ENCODE peak calls at places on chromosome 9, in seven cellular contexts. K is Jurkat, Clone E6-1; E is fibroblast of mammary gland; L is PC-9; O is body of pancreas; Y is brain microvascular endothelial cell; T is spleen. W is an unnamed sample.

GRCh38 chr9:124079176-124079925 is 67.8 kb downstream of the LHX2 start:
- DNase-seq in L (peak), T (no peak), O (no peak), K (no peak), E (peak), Y (peak), W (peak)

GRCh38 chr9:89463986-89464901 is 33.7 kb downstream of the SEMA4D start:
- DNase-seq in L (no peak), E (no peak), T (peak), Y (no peak), O (peak), K (peak), W (no peak)

GRCh38 chr9:99947395-99947794 is 40.9 kb downstream of the STX17 start:
- DNase-seq in L (no peak), Y (peak), T (no peak), O (no peak), E (no peak), K (no peak), W (no peak)

GRCh38 chr9:35237303-35237702 is 75.5 kb downstream of the UNC13B start:
- DNase-seq in K (no peak), Y (no peak), T (no peak), L (no peak), O (peak), E (no peak), W (no peak)

GRCh38 chr9:129291041-129291501 is 113.0 kb upstream of the IER5L start:
- DNase-seq in O (no peak), L (no peak), K (no peak), Y (no peak), T (peak), E (no peak), W (no peak)

GRCh38 chr9:86454701-86455402 is 100.6 kb upstream of the TUT7 start:
- DNase-seq in E (peak), K (no peak), L (no peak), O (peak), Y (no peak), T (no peak), W (no peak)

GRCh38 chr9:136847065-136847826 is 2.0 kb upstream of the PHPT1 start:
- DNase-seq in L (peak), T (no peak), E (peak), Y (peak), K (no peak), O (peak), W (peak)

GRCh38 chr9:110601098-110601497 is 21.6 kb upstream of the SVEP1 start:
- DNase-seq in K (no peak), Y (no peak), T (no peak), O (no peak), L (no peak), E (no peak), W (no peak)

GRCh38 chr9:100590481-100590880 is 12.6 kb downstream of the CAVIN4 start:
- DNase-seq in L (no peak), E (peak), K (no peak), O (no peak), Y (peak), T (no peak), W (peak)

GRCh38 chr9:74500584-74500924 is 3.4 kb downstream of the RORB start:
- DNase-seq in Y (no peak), K (no peak), O (no peak), T (no peak), L (no peak), E (no peak), W (no peak)

GRCh38 chr9:71271602-71272001 is 150.2 kb upstream of the TRPM3 start:
- DNase-seq in L (no peak), K (no peak), Y (no peak), E (no peak), O (no peak), T (no peak), W (no peak)

GRCh38 chr9:684055-684949 is 157.2 kb upstream of the DMRT1 start:
- DNase-seq in Y (peak), K (no peak), E (peak), O (no peak), L (no peak), T (no peak), W (peak)

GRCh38 chr9:135606885-135607259 is 32.5 kb downstream of the GLT6D1 start:
- DNase-seq in E (no peak), O (no peak), K (no peak), L (no peak), T (peak), Y (no peak), W (no peak)

GRCh38 chr9:109205526-109205925 is 38.5 kb upstream of the FRRS1L start:
- DNase-seq in T (no peak), K (no peak), E (no peak), L (no peak), Y (no peak), O (no peak), W (no peak)

GRCh38 chr9:131837316-131837715 is 97.4 kb upstream of the RAPGEF1 start:
- DNase-seq in K (no peak), E (no peak), T (no peak), L (no peak), O (peak), Y (no peak), W (no peak)

GRCh38 chr9:136485049-136485647 is 2.3 kb upstream of the SEC16A start:
- DNase-seq in O (peak), Y (peak), K (peak), E (peak), T (peak), L (peak), W (peak)

GRCh38 chr9:79955300-79955699 is 383.5 kb downstream of the TLE4 start:
- DNase-seq in T (no peak), K (peak), E (no peak), O (no peak), Y (no peak), L (no peak), W (no peak)

GRCh38 chr9:126985870-126986498 is 71.4 kb downstream of the RALGPS1 start:
- DNase-seq in Y (peak), K (peak), E (peak), O (peak), L (peak), T (peak), W (peak)

GRCh38 chr9:26605367-26605766 is 287.2 kb downstream of the CAAP1 start:
- DNase-seq in K (no peak), Y (no peak), T (no peak), E (no peak), O (no peak), L (no peak), W (no peak)

GRCh38 chr9:115456515-115456914 is 338.6 kb upstream of the TNC start:
- DNase-seq in L (no peak), E (peak), T (no peak), O (peak), K (no peak), Y (no peak), W (peak)

GRCh38 chr9:130845901-130846381 is 10.9 kb downstream of the ABL1 start:
- DNase-seq in O (no peak), K (no peak), Y (peak), E (peak), T (no peak), L (no peak), W (peak)

GRCh38 chr9:81669011-81669739 is 20.2 kb downstream of the TLE1 start:
- DNase-seq in E (peak), K (no peak), Y (no peak), O (no peak), T (no peak), L (no peak), W (peak)

GRCh38 chr9:113985968-113986585 is 92.0 kb downstream of the AMBP start:
- DNase-seq in K (no peak), O (no peak), T (no peak), E (peak), L (no peak), Y (peak), W (no peak)

GRCh38 chr9:136326061-136326776 is 1.1 kb upstream of the GPSM1 start:
- DNase-seq in L (no peak), T (no peak), K (no peak), E (peak), O (no peak), Y (peak), W (peak)

GRCh38 chr9:11241779-11242178 is 629.0 kb upstream of the PTPRD start:
- DNase-seq in E (no peak), K (no peak), T (no peak), O (no peak), L (no peak), Y (no peak), W (no peak)

GRCh38 chr9:6757988-6758417 is 230 bp downstream of the KDM4C start:
- DNase-seq in O (no peak), K (no peak), T (no peak), E (no peak), L (no peak), Y (peak), W (no peak)

GRCh38 chr9:649128-650074 is 192.1 kb upstream of the DMRT1 start:
- DNase-seq in L (no peak), O (no peak), T (no peak), K (no peak), E (no peak), Y (no peak), W (no peak)

GRCh38 chr9:101442248-101443136 is 6.9 kb upstream of the ALDOB start:
- DNase-seq in E (no peak), L (no peak), K (no peak), Y (no peak), O (peak), T (no peak), W (no peak)

GRCh38 chr9:98856982-98857381 is 49.5 kb downstream of the GALNT12 start:
- DNase-seq in Y (no peak), L (no peak), K (no peak), E (peak), O (no peak), T (no peak), W (no peak)

GRCh38 chr9:97072285-97072770 is 33.4 kb upstream of the CTSV start:
- DNase-seq in Y (no peak), K (no peak), O (no peak), T (no peak), L (peak), E (no peak), W (no peak)

DNA sequence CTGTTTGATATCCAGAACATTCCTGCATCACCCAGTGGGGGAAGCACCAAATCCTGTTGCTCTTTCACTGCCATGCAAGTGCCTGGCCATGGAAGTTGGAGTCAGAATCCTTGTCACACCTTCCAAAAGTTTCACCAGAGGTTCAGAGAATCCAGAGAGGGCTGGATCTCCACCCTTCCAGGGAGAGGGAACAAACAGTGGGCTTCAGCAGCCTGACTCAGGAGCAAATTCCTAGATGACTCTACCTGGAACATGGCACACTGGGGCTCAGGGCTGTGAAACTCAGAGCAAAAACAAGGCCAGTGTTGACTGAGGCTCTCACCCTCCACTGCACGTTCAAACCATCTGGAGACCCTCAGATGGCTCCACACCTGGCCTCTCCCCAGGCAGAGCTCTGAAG is 206.0 kb downstream of the AUH start:
- DNase-seq in K (no peak), Y (no peak), T (no peak), O (no peak), E (no peak), L (no peak), W (no peak)
- H3K4me3 ChIP-seq in K (no peak), Y (no peak), T (no peak), O (no peak), E (no peak), L (no peak), W (no peak)

GRCh38 chr9:95515272-95516113 is 1.3 kb downstream of the PTCH1 start:
- DNase-seq in E (no peak), T (peak), Y (no peak), O (peak), L (no peak), K (no peak), W (no peak)

GRCh38 chr9:95511952-95512750 is 4.6 kb downstream of the PTCH1 start:
- DNase-seq in Y (no peak), E (no peak), T (no peak), K (no peak), O (no peak), L (no peak), W (no peak)

GRCh38 chr9:95514402-95514801 is 2.4 kb downstream of the PTCH1 start:
- DNase-seq in E (no peak), T (no peak), O (no peak), K (no peak), Y (no peak), L (no peak), W (no peak)

GRCh38 chr9:95512751-95513120 is 4.0 kb downstream of the PTCH1 start:
- DNase-seq in K (no peak), T (no peak), E (no peak), Y (no peak), O (no peak), L (no peak), W (no peak)

GRCh38 chr9:95513722-95514121 is 3.0 kb downstream of the PTCH1 start:
- DNase-seq in L (no peak), K (no peak), O (no peak), Y (no peak), T (no peak), E (no peak), W (no peak)
- H3K4me3 ChIP-seq in L (no peak), K (no peak), O (no peak), Y (no peak), T (no peak), E (no peak), W (no peak)

DNA sequence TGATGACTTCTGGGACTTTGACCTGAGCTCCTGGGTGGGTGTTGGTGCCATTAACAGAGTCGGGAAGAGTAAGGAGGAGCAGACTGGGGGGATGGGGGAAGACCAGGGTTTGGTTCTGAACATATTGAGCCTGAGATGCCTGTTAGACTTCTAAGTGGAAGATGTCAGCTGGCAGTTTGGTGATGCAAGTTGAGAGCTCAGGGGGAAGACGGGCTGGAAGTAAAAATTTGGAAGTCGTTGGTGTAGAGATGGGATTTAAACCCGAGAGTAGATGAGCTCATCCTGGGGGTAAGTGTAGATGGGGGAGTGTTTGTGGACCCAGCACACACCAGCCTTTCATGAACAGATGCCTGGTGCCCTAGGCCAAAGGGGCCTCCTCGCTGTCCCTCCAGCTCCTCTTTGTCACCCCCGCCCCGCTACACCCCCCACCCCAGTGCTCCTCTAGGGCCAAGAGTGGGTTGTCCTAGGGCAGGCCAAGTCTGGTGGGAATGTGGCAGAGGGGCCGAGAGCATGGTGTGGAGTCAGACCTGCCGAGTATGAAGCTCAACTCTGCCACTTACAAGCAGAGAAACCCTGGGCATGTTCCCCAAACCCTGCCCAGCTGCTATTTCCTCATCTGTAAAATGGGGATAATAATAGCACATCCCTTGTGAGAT is 4.0 kb downstream of the DNM1 start:
- DNase-seq in E (no peak), Y (no peak), L (no peak), T (no peak), K (no peak), O (no peak), W (no peak)
- H3K4me3 ChIP-seq in E (no peak), Y (no peak), L (no peak), T (no peak), K (no peak), O (no peak), W (no peak)

DNA sequence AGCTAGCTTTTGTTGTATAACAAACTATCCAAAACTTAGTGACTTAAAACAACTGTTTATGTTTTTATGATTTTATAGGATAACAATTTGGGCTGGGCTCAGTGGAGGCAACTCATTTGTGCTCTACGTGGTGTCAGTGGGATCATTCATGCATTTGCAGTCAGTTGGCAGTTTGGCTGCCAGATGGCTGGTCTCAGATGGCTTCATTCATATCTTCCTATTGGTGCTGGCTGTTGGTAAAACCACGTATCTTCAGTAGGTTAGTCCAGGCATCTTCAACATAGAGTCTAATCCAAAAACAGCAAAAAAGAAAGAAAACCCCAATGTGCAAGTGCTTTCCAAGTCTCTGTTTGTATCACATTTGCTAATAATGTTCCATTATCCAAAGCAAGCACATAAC is 51.7 kb upstream of the RIC1 start:
- DNase-seq in E (no peak), K (peak), L (no peak), Y (no peak), T (no peak), O (no peak), W (no peak)
- H3K4me3 ChIP-seq in E (no peak), K (no peak), L (no peak), Y (no peak), T (no peak), O (no peak), W (no peak)

DNA sequence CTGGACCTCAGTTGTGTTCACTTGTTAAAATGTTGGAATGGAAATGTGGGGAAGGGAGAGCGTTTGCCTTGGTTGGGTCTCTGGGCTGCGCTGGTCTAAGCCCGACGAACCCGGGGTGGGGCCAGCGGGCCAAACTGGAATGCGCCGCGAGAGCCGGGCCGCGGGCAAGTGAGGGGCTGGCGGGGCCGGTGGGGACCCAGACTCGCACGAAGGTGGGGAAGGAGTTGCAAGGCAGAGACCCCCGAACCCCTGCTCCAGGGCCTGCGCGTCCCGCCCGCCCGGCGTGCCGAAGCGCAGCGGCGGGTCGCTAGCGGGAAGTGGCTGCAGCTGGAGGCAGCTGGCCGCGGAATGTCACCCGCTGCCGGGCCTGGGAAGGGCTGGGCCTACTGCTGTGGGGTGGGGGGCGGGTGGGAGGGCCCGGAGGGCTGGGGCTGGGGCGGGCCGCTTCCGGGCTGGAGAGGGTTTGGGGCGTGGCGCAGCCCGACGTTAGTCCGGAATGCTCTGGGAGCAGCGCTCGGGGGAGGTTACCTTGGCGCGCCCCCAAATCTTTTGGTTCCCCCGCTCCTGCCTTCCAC is 84.8 kb downstream of the DAB2IP start:
- DNase-seq in T (peak), O (peak), K (no peak), L (peak), Y (no peak), E (no peak), W (no peak)
- H3K4me3 ChIP-seq in T (peak), O (peak), K (no peak), L (peak), Y (peak), E (peak), W (peak)

GRCh38 chr9:12718482-12719026 is 25.4 kb downstream of the TYRP1 start:
- DNase-seq in E (no peak), L (no peak), Y (peak), T (no peak), K (no peak), O (no peak), W (peak)
- H3K4me3 ChIP-seq in E (no peak), L (no peak), Y (no peak), T (no peak), K (no peak), O (no peak), W (no peak)